ENCODE peak calls at places on chromosome 15, in five cellular contexts. U, C, W, E and D are unnamed samples.
A peak's percentile ranks its signal among the peaks of the same experiment; 100 is the strongest.

GRCh38 chr15:58233341-58233740 is 95.2 kb downstream of the AQP9 start:
- DNase-seq in U (no peak), C (no peak), E (no peak), W (no peak), D (no peak)

GRCh38 chr15:48472756-48473155 is 141.5 kb downstream of the DUT start:
- DNase-seq in U (no peak), C (no peak), E (peak; percentile 53), W (no peak), D (peak; percentile 82)

GRCh38 chr15:70199124-70199482 is 101.4 kb upstream of the TLE3 start:
- DNase-seq in U (no peak), W (no peak), E (no peak), C (no peak), D (no peak)

GRCh38 chr15:35168464-35168863 is 83.4 kb upstream of the NANOGP8 start:
- DNase-seq in U (no peak), C (no peak), W (no peak), E (peak; percentile 83), D (peak; percentile 82)

GRCh38 chr15:51768018-51768417 is 16.6 kb downstream of the TMOD2 start:
- DNase-seq in C (peak; percentile 81), U (no peak), E (no peak), W (no peak), D (no peak)

GRCh38 chr15:43270113-43270665 is 3.5 kb upstream of the TGM5 start:
- DNase-seq in U (no peak), E (no peak), W (no peak), C (no peak), D (no peak)

GRCh38 chr15:93762051-93762450 is 469.3 kb upstream of the MCTP2 start:
- DNase-seq in C (no peak), E (no peak), W (no peak), U (no peak), D (no peak)

GRCh38 chr15:72231847-72232461 is 964 bp upstream of the PKM start:
- DNase-seq in W (peak; percentile 34), E (peak; percentile 79), U (peak; percentile 25), C (no peak), D (peak; percentile 87)

GRCh38 chr15:85162237-85162636 is 180.6 kb downstream of the PDE8A start:
- DNase-seq in W (no peak), U (no peak), E (no peak), C (no peak), D (no peak)

GRCh38 chr15:73388256-73388781 is 19.6 kb upstream of the HCN4 start:
- DNase-seq in U (no peak), C (no peak), W (no peak), E (peak; percentile 89), D (peak; percentile 81)

GRCh38 chr15:56736308-56736707 is 3.0 kb upstream of the ZNF280D start:
- DNase-seq in E (peak; percentile 19), W (no peak), U (no peak), C (no peak), D (peak; percentile 51)

GRCh38 chr15:83559310-83559966 is 94.5 kb upstream of the ADAMTSL3 start:
- DNase-seq in U (peak; percentile 11), C (no peak), E (peak; percentile 87), W (no peak), D (peak; percentile 67)

GRCh38 chr15:38636597-38636996 is 72.0 kb upstream of the RASGRP1 start:
- DNase-seq in C (no peak), U (no peak), E (no peak), W (no peak), D (no peak)

GRCh38 chr15:71195242-71195641 is 80.0 kb downstream of the THSD4 start:
- DNase-seq in W (no peak), U (no peak), C (no peak), E (peak; percentile 36), D (peak; percentile 30)